ENCODE peak calls at places on chromosomes 16 and 17, in five cellular contexts. F, U, A, B and K are unnamed samples. For H3K4me1, the result is how much of the 10 kb centered on the place peaks cover.

GRCh38 chr16:25264599-25264998 is 7.0 kb upstream of the ZKSCAN2 start:
- DNase-seq in F (no peak), U (no peak), A (no peak), B (no peak), K (peak)

GRCh38 chr17:71959129-71959528 is 161.7 kb upstream of the SOX9 start:
- DNase-seq in F (no peak), U (no peak), A (no peak), B (peak), K (peak)

GRCh38 chr17:65137076-65137935 is at the start of gene RGS9:
- DNase-seq in F (peak), U (peak), A (peak), B (peak), K (peak)

GRCh38 chr17:81528651-81529436 is 667 bp downstream of the FSCN2 start:
- DNase-seq in F (no peak), U (no peak), A (no peak), B (no peak), K (no peak)

GRCh38 chr17:61389670-61390478 is 9.8 kb upstream of the TBX2 start:
- DNase-seq in F (no peak), U (no peak), A (no peak), B (peak), K (peak)

GRCh38 chr16:3949287-3949686 is 68.8 kb upstream of the CREBBP start:
- DNase-seq in F (no peak), U (no peak), A (no peak), B (no peak), K (peak)

GRCh38 chr17:12627776-12628491 is 37.8 kb upstream of the MYOCD start:
- DNase-seq in F (no peak), U (no peak), A (no peak), B (no peak), K (no peak)

GRCh38 chr16:7449808-7450207 is 117.2 kb downstream of the RBFOX1 start:
- DNase-seq in F (no peak), U (no peak), A (no peak), B (no peak), K (no peak)

GRCh38 chr16:8936421-8936820 is 27.3 kb downstream of the USP7 start:
- DNase-seq in F (peak), U (peak), A (no peak), B (peak), K (no peak)

GRCh38 chr16:30948956-30949654 is at the start of gene ORAI3:
- DNase-seq in F (peak), U (no peak), A (peak), B (peak), K (peak)

GRCh38 chr17:7831233-7831632 is 2.8 kb upstream of the KDM6B start:
- DNase-seq in F (no peak), U (no peak), A (no peak), B (no peak), K (no peak)

GRCh38 chr17:45149669-45150603 is 1.7 kb downstream of the HEXIM1 start:
- DNase-seq in F (peak), U (no peak), A (no peak), B (peak), K (peak)

GRCh38 chr16:70157477-70158260 is 15.9 kb upstream of the CLEC18C start:
- DNase-seq in F (no peak), U (no peak), A (no peak), B (no peak), K (no peak)

GRCh38 chr16:50842013-50842505 is 100.2 kb downstream of the CYLD start:
- DNase-seq in F (no peak), U (no peak), A (no peak), B (no peak), K (no peak)

GRCh38 chr16:64391009-64391663 is 730.7 kb downstream of the CDH11 start:
- DNase-seq in F (no peak), U (no peak), A (no peak), B (no peak), K (no peak)

GRCh38 chr16:58110590-58111330 is 18.4 kb downstream of the CFAP20 start:
- DNase-seq in F (no peak), U (no peak), A (no peak), B (no peak), K (peak)

GRCh38 chr16:87713469-87714229 is 52.1 kb downstream of the KLHDC4 start:
- DNase-seq in F (no peak), U (no peak), A (no peak), B (peak), K (no peak)

GRCh38 chr16:566475-567361 is at the start of gene NHLRC4:
- DNase-seq in F (no peak), U (no peak), A (no peak), B (peak), K (peak)

GRCh38 chr16:85332175-85332574 is 219.9 kb upstream of the CIBAR2 start:
- DNase-seq in F (no peak), U (no peak), A (no peak), B (no peak), K (no peak)

GRCh38 chr16:69563605-69564580 is 1.9 kb upstream of the NFAT5 start:
- DNase-seq in F (no peak), U (no peak), A (no peak), B (peak), K (no peak)

GRCh38 chr17:59754547-59754946 is 47.1 kb downstream of the VMP1 start:
- DNase-seq in F (no peak), U (no peak), A (no peak), B (no peak), K (peak)

GRCh38 chr17:71313866-71314265 is 807.0 kb upstream of the SOX9 start:
- DNase-seq in F (no peak), U (no peak), A (no peak), B (no peak), K (no peak)

GRCh38 chr17:81025756-81026155 is 9.2 kb upstream of the BAIAP2 start:
- DNase-seq in F (no peak), U (no peak), A (no peak), B (no peak), K (no peak)

GRCh38 chr17:69406906-69407305 is 7.6 kb upstream of the MAP2K6 start:
- DNase-seq in F (no peak), U (no peak), A (no peak), B (no peak), K (no peak)

GRCh38 chr16:31006086-31006385 is 4.4 kb downstream of the STX1B start:
- DNase-seq in F (no peak), U (no peak), A (no peak), B (no peak), K (no peak)

GRCh38 chr17:49691677-49692191 is 13.8 kb upstream of the SPOP start:
- DNase-seq in F (no peak), U (no peak), A (no peak), B (no peak), K (no peak)

GRCh38 chr17:50274142-50274944 is at the start of gene TMEM92:
- DNase-seq in F (peak), U (peak), A (no peak), B (no peak), K (no peak)

GRCh38 chr16:88449267-88449561 is 3.9 kb upstream of the ZFPM1 start:
- DNase-seq in F (no peak), U (no peak), A (no peak), B (no peak), K (no peak)

GRCh38 chr17:79023180-79023705 is 726 bp upstream of the C1QTNF1 start:
- DNase-seq in F (no peak), U (no peak), A (no peak), B (no peak), K (peak)

GRCh38 chr16:53829186-53829747 is 125.3 kb downstream of the FTO start:
- DNase-seq in F (no peak), U (no peak), A (no peak), B (no peak), K (peak)

GRCh38 chr16:56939801-56940200 is 7.9 kb downstream of the HERPUD1 start:
- DNase-seq in F (no peak), U (no peak), A (no peak), B (no peak), K (no peak)
- H3K4me1 ChIP-seq in F (under half), U (under half), A (half or more), B (half or more), K (under half)

DNA sequence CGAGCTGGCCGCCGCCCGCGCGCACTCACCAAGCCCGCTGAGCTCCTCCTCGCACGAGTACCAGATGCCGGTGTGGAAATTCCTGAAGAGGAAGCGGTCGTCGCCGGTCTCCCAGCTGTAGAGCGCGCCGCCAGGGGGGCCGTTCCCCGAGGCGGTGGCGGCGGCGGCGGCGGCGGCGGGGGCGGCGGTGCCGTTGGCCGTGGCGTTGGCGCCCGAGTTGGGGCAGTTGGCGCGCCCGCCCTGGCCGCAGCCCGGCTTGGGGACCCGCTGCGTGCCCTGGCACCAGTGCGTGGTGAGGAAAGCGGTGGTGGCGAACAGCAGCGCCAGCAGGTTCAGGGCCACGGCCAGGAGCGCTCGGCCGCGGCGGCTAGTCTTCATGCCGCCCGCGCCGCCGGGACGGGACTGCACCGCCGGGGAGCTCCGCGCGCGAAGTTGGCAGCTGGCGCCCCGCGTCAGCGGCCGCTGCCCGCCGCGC is 430 bp downstream of the GSG1L start:
- DNase-seq in F (no peak), U (no peak), A (no peak), B (no peak), K (peak)
- H3K4me3 ChIP-seq in F (no peak), U (peak), A (peak), B (no peak), K (peak)

GRCh38 chr17:10628756-10629155 is 28.4 kb downstream of the MYH3 start:
- DNase-seq in F (no peak), U (no peak), A (no peak), B (no peak), K (no peak)
- TF ChIP-seq CTCF in F (no peak), U (peak), A (no peak), B (peak), K (peak)

GRCh38 chr16:78608305-78608776 is 508.9 kb downstream of the WWOX start:
- DNase-seq in F (no peak), U (no peak), A (no peak), B (no peak), K (peak)
- H3K4me1 ChIP-seq in F (under half), U (under half), A (under half), B (under half), K (under half)